ENCODE peak calls at places on chromosomes 11 and 22, in four cellular contexts. T is psoas muscle, U is pancreas, K is choroid plexus epithelial cell. F is an unnamed sample.

GRCh38 chr11:122659676-122660571 is 4.4 kb downstream of the UBASH3B start:
- DNase-seq in U (no peak), T (no peak), K (no peak), F (no peak)

GRCh38 chr22:23500508-23501208 is 79.4 kb downstream of the IGLL1 start:
- DNase-seq in T (no peak), K (no peak), U (no peak), F (no peak)

GRCh38 chr22:26579331-26579886 is 10.5 kb downstream of the TPST2 start:
- DNase-seq in U (no peak), K (no peak), T (no peak), F (no peak)

GRCh38 chr22:20571531-20572007 is 64.2 kb downstream of the MED15 start:
- DNase-seq in U (no peak), T (peak), K (peak), F (peak)

GRCh38 chr11:116895053-116895757 is 57.8 kb upstream of the APOA1 start:
- DNase-seq in K (peak), U (no peak), T (no peak), F (no peak)

GRCh38 chr22:31120642-31121041 is 2.1 kb upstream of the INPP5J start:
- DNase-seq in K (no peak), U (no peak), T (no peak), F (no peak)

GRCh38 chr22:17167486-17167885 is 8.4 kb upstream of the HDHD5 start:
- DNase-seq in K (no peak), T (peak), U (peak), F (no peak)

GRCh38 chr11:12177739-12178338 is 67.4 kb downstream of the MICAL2 start:
- DNase-seq in U (no peak), T (no peak), K (no peak), F (peak)

GRCh38 chr22:30566125-30566524 is 8.3 kb downstream of the GAL3ST1 start:
- DNase-seq in T (no peak), K (no peak), U (no peak), F (no peak)

GRCh38 chr11:112162761-112163669 is 879 bp downstream of the IL18 start:
- DNase-seq in U (no peak), T (no peak), K (peak), F (peak)

GRCh38 chr11:92225563-92226308 is 1.1 kb downstream of the FAT3 start:
- DNase-seq in T (no peak), K (no peak), U (no peak), F (no peak)

GRCh38 chr11:92227954-92228935 is 3.6 kb downstream of the FAT3 start:
- DNase-seq in K (no peak), U (no peak), T (peak), F (no peak)

GRCh38 chr11:92227233-92227593 is 2.6 kb downstream of the FAT3 start:
- DNase-seq in K (no peak), U (no peak), T (no peak), F (no peak)

GRCh38 chr11:92225206-92225562 is 566 bp downstream of the FAT3 start:
- DNase-seq in U (no peak), T (no peak), K (no peak), F (no peak)

GRCh38 chr11:92226331-92227232 is 2.0 kb downstream of the FAT3 start:
- DNase-seq in T (no peak), K (no peak), U (no peak), F (no peak)
- H3K4me3 ChIP-seq in T (peak), K (no peak), U (no peak), F (no peak)

DNA sequence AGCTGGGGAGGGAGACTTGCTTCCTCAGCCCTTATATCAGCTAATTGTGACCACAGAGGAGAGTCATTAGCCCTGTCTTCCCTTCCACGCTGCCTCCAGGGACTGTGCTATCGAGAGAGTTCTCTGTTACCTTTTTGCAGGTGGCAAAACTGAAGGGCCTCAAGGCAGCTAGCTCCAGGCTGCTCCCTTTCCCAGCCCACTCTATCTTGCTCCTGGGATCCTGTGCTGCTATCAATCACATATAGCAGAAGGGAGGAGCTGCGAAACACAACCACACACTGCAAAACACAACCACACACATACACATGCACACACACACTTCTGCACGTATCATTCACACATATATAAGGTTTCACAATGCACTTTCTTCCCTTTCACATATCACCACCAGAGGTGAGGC is 205.3 kb upstream of the MTNR1B start:
- DNase-seq in U (no peak), K (no peak), T (no peak), F (no peak)
- TF ChIP-seq CTCF in U (no peak), K (no peak), T (no peak), F (no peak)

GRCh38 chr22:46561435-46561905 is 24.1 kb upstream of the CELSR1 start:
- DNase-seq in T (no peak), U (no peak), K (peak), F (no peak)
- H3K4me3 ChIP-seq in T (no peak), U (no peak), K (no peak), F (no peak)

GRCh38 chr22:46666577-46667244 is 46.5 kb downstream of the GRAMD4 start:
- DNase-seq in U (no peak), K (no peak), T (no peak), F (no peak)
- TF ChIP-seq CTCF in U (no peak), K (no peak), T (no peak), F (no peak)

DNA sequence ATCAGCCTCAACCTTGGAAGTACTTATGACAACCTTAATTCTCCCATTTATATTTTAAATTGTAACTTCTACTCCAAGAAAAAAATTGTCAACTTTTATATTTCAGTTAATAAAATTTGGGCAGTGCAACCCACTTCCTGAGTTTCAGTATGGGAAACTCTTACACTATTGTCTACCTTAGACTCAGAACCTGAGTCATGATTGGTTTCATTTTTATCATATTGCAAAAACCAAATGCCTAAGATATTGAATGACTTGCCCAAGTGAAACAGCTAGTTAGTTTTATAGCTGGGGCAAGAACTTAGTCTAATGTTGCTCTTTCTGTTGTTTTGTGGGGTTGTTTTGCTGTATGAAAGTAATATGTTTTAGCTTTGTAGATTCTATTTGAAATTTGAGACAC is 334.0 kb upstream of the ARHGAP42 start:
- DNase-seq in T (no peak), K (no peak), U (no peak), F (no peak)
- H3K4me3 ChIP-seq in T (no peak), K (no peak), U (no peak), F (no peak)

DNA sequence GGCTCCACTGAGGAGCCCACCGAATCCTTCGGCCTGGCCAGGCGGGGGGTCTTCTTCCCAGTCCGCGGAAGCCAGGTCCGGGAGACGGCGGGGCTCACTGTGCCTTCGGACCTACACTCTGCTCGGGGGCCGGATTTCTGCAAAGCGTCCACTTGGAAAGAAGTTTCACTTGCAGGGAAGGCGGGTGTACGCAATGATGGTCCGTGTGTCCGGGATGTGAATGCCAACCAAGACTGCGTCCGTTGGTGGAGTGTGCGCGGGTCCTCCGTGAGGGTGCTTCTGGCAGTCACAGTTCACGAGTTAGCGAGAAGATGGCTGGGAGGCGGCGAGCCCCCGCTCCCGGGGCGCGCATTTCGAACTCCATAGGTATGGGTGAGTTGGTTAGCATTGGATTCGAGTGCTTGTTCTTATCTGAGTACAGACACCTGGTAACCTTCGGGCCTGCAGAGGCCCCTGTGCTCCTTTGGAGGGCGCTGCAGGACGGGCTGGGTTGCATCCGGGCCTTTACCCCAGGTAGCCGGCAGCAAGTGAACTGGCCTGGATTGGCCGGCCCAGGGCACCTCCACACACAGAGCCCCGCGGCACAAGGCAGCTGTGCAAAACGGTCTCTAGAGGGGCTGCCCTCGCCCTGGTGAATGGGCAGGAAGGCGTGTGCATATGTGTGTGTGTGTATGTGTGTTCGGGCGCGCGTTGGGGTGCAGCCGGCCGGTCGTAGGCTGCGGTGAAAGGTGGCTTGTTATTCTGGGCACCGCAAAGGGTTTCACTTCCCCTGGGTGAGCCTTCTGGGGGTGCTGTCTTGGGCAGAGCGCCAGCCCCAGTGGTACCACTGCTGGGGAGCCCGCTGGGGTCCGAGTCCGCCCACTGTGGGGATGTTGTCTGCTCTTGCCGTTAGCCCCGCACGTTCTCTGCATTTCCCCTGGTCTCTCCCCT is 13.3 kb upstream of the CYP2R1 start:
- DNase-seq in K (peak), T (peak), U (peak), F (peak)
- TF ChIP-seq CTCF in K (peak), T (no peak), U (peak), F (peak)

GRCh38 chr11:36071917-36072500 is 128.1 kb downstream of the LDLRAD3 start:
- DNase-seq in T (no peak), U (no peak), K (peak), F (no peak)
- H3K4me3 ChIP-seq in T (no peak), U (no peak), K (no peak), F (no peak)

F was measured in fibroblast of the aortic adventitia.